ENCODE peak calls at places on chromosomes 16 and 17, in seven cellular contexts. F is GM23338, U is foreskin fibroblast, Q is astrocyte of the cerebellum, H is endodermal cell, K is brain microvascular endothelial cell, J is prostate gland. X is an unnamed sample.

GRCh38 chr16:74753180-74753579 is 21.4 kb downstream of the FA2H start:
- DNase-seq in F (no peak), U (no peak), Q (no peak), H (no peak), K (no peak), J (no peak), X (no peak)

GRCh38 chr17:10171581-10171981 is 26.8 kb downstream of the GAS7 start:
- DNase-seq in F (no peak), U (peak), Q (no peak), H (no peak), K (peak), J (no peak), X (peak)

GRCh38 chr17:31907342-31907975 is 6.0 kb upstream of the UTP6 start:
- DNase-seq in F (no peak), U (peak), Q (peak), H (peak), K (no peak), J (peak), X (peak)

GRCh38 chr16:49928176-49928892 is 72.4 kb upstream of the ZNF423 start:
- DNase-seq in F (no peak), U (no peak), Q (no peak), H (no peak), K (no peak), J (no peak), X (no peak)

GRCh38 chr17:37483311-37484039 is 6.2 kb upstream of the DUSP14 start:
- DNase-seq in F (peak), U (peak), Q (no peak), H (no peak), K (peak), J (no peak), X (peak)

GRCh38 chr17:9247401-9247938 is 226.2 kb downstream of the NTN1 start:
- DNase-seq in F (no peak), U (no peak), Q (no peak), H (no peak), K (no peak), J (no peak), X (no peak)

GRCh38 chr17:62892069-62892675 is 73.9 kb upstream of the TANC2 start:
- DNase-seq in F (no peak), U (peak), Q (no peak), H (no peak), K (no peak), J (no peak), X (no peak)

GRCh38 chr17:68954146-68954971 is 833 bp downstream of the ABCA8 start:
- DNase-seq in F (no peak), U (peak), Q (no peak), H (no peak), K (no peak), J (no peak), X (peak)

GRCh38 chr16:67928561-67929364 is 2.9 kb downstream of the CTRL start:
- DNase-seq in F (peak), U (peak), Q (peak), H (peak), K (peak), J (peak), X (peak)

GRCh38 chr17:16915752-16916556 is 56.0 kb downstream of the TNFRSF13B start:
- DNase-seq in F (peak), U (peak), Q (no peak), H (peak), K (peak), J (no peak), X (peak)

GRCh38 chr17:42422958-42423712 is at the start of gene CAVIN1:
- DNase-seq in F (peak), U (peak), Q (peak), H (peak), K (peak), J (peak), X (peak)

GRCh38 chr17:27526603-27527002 is 70.4 kb downstream of the KSR1 start:
- DNase-seq in F (peak), U (peak), Q (no peak), H (peak), K (peak), J (peak), X (peak)

GRCh38 chr17:56545056-56545455 is 48.4 kb upstream of the NOG start:
- DNase-seq in F (no peak), U (no peak), Q (no peak), H (no peak), K (no peak), J (no peak), X (no peak)

GRCh38 chr16:57749101-57749692 is 13.6 kb downstream of the KATNB1 start:
- DNase-seq in F (no peak), U (peak), Q (no peak), H (no peak), K (no peak), J (no peak), X (no peak)

GRCh38 chr16:26889751-26890150 is 177.0 kb upstream of the C16orf82 start:
- DNase-seq in F (no peak), U (peak), Q (no peak), H (no peak), K (no peak), J (no peak), X (no peak)

GRCh38 chr17:38352245-38353083 is 820 bp downstream of the SOCS7 start:
- DNase-seq in F (peak), U (peak), Q (no peak), H (peak), K (peak), J (no peak), X (peak)

GRCh38 chr16:610513-611381 is 20.0 kb upstream of the WFIKKN1 start:
- DNase-seq in F (peak), U (no peak), Q (no peak), H (peak), K (no peak), J (no peak), X (no peak)

DNA sequence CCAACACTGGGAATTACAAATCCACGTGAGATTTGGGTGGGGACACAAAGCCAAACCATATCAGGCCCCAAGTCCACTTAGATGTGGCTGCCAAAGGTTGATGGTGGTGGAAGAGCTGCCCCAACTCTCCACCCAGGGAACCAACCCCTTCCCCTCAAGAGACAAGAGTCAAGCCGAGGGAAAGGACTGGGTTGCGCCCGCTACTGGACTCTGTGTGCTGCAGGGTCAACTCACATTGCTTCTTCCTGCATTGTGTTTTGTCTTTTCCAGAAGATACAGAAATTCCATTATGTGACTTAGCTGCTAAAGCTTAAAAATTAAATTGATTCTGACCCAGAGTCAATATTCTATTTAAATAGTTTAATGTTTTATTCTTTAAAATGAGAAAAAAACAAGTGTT is 58.5 kb downstream of the ADAMTS18 start:
- DNase-seq in F (peak), U (no peak), Q (no peak), H (peak), K (no peak), J (no peak), X (no peak)
- TF ChIP-seq CTCF in F (peak), U (peak), Q (no peak), H (peak), K (peak), J (no peak), X (peak)

GRCh38 chr16:3607161-3607560 is 4.2 kb downstream of the SLX4 start:
- DNase-seq in F (no peak), U (no peak), Q (no peak), H (peak), K (no peak), J (no peak), X (no peak)

GRCh38 chr16:3607634-3608033 is 3.8 kb downstream of the SLX4 start:
- DNase-seq in F (no peak), U (no peak), Q (no peak), H (no peak), K (no peak), J (no peak), X (no peak)

GRCh38 chr16:3608069-3608468 is 3.3 kb downstream of the SLX4 start:
- DNase-seq in F (no peak), U (no peak), Q (no peak), H (no peak), K (no peak), J (no peak), X (no peak)

GRCh38 chr16:3609895-3610697 is 1.3 kb downstream of the SLX4 start:
- DNase-seq in F (no peak), U (peak), Q (no peak), H (no peak), K (no peak), J (peak), X (no peak)

DNA sequence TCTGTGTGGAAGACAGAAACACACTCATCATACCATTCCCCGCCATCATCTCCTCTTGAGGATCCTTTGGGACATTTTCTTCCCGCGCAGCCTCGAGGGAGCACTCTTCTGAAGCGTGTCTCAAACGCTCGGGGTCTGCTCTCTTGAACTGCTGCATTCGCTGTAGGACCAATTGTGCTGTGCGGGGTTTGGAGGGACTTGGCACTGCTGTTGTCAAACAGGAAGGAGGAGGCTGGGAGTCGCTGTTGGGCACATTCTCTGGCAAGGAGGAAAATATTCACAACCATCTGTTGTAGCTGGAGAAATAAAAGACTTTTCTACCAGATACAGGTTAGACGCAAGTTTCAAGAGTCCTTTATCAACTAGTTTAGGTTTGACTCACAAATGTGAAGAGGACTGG is 5.0 kb downstream of the SLX4 start:
- DNase-seq in F (no peak), U (no peak), Q (no peak), H (no peak), K (no peak), J (no peak), X (no peak)
- H3K4me3 ChIP-seq in F (no peak), U (no peak), Q (no peak), H (no peak), K (no peak), J (no peak), X (no peak)

GRCh38 chr16:86018487-86018886 is 119.5 kb downstream of the IRF8 start:
- DNase-seq in F (no peak), U (no peak), Q (no peak), H (peak), K (peak), J (no peak), X (peak)

GRCh38 chr16:86022381-86022960 is 123.5 kb downstream of the IRF8 start:
- DNase-seq in F (no peak), U (no peak), Q (no peak), H (peak), K (no peak), J (no peak), X (no peak)

GRCh38 chr16:86016201-86016965 is 117.4 kb downstream of the IRF8 start:
- DNase-seq in F (peak), U (peak), Q (peak), H (peak), K (peak), J (peak), X (peak)

GRCh38 chr16:86020971-86021370 is 122.0 kb downstream of the IRF8 start:
- DNase-seq in F (no peak), U (no peak), Q (no peak), H (no peak), K (no peak), J (no peak), X (no peak)

DNA sequence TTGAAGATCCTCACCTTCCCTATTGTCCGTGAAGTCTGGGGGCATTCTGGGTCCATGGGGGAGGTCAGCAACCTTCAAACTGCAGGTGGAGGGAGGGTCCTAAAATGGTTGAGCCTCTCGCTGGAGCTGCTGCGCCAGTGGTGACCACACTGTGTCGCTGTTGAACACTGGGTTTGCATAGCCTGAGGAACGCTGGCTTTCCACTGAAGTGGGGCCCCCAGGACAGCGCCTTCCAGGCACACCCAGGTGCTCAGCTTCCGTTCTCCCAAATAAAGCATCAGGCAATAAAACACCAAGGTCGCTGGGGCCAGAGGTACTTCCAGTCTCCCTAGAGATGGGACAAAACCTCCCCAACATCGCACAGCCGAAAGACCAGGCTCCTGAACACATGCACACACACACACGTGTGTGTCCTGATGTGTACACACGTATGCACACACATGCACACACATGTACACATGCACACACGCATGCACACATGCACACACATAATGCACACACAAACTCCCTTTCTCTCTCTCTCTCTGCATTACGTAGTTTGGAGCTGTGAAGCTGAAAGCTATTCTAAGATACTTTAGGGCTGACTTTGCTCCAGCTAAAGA is 120.6 kb downstream of the IRF8 start:
- DNase-seq in F (peak), U (no peak), Q (no peak), H (peak), K (no peak), J (no peak), X (no peak)
- TF ChIP-seq CTCF in F (peak), U (peak), Q (peak), H (peak), K (peak), J (no peak), X (peak)

GRCh38 chr16:19882186-19882585 is 2.5 kb downstream of the GPRC5B start:
- DNase-seq in F (peak), U (no peak), Q (peak), H (peak), K (no peak), J (no peak), X (no peak)
- H3K4me3 ChIP-seq in F (peak), U (no peak), Q (peak), H (peak), K (no peak), J (no peak), X (no peak)

DNA sequence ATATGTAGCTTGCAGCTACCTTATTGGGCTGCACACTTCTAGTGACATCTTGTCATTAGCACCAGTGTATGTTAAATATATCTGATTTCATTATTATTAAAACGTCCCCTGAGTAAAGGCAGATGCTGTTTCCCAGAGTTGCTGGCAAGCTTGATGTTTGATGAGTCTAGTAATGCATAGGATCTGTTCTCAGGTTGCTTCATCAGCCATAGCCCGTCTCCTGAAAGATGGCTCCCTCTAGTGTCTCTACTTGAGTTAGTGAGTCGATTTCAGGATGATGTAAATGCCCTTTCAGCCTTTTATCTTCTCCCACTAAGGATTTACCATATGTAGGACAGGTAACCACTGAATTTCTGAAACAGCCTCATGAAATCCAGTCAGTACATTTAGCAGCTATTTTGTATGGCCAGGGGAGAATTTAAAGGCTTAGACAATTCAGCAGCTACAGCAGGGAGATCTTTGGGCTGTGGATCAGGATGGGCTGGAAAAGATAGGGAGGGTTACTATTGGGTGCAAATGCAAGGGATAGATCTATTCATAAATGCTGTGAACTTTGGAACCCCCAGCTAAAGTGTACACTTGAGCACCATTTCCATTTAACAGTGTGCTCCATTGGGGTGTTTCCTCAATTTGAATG is 376.3 kb downstream of the CNTNAP4 start:
- DNase-seq in F (peak), U (peak), Q (peak), H (peak), K (peak), J (no peak), X (peak)
- TF ChIP-seq CTCF in F (peak), U (peak), Q (peak), H (peak), K (peak), J (no peak), X (peak)

GRCh38 chr17:77375917-77376651 is 235.3 kb downstream of the SEC14L1 start:
- DNase-seq in F (no peak), U (peak), Q (no peak), H (peak), K (peak), J (no peak), X (peak)
- H3K4me3 ChIP-seq in F (peak), U (peak), Q (peak), H (peak), K (peak), J (no peak), X (peak)

GRCh38 chr17:76685846-76686245 is 24.9 kb downstream of the MXRA7 start:
- DNase-seq in F (no peak), U (no peak), Q (no peak), H (no peak), K (no peak), J (no peak), X (no peak)

GRCh38 chr17:76683011-76683755 is 27.6 kb downstream of the MXRA7 start:
- DNase-seq in F (peak), U (no peak), Q (no peak), H (peak), K (no peak), J (no peak), X (no peak)

GRCh38 chr17:76685366-76685765 is 25.4 kb downstream of the MXRA7 start:
- DNase-seq in F (no peak), U (no peak), Q (no peak), H (no peak), K (no peak), J (no peak), X (no peak)

GRCh38 chr17:76683921-76684745 is 26.6 kb downstream of the MXRA7 start:
- DNase-seq in F (no peak), U (no peak), Q (no peak), H (no peak), K (no peak), J (no peak), X (no peak)

DNA sequence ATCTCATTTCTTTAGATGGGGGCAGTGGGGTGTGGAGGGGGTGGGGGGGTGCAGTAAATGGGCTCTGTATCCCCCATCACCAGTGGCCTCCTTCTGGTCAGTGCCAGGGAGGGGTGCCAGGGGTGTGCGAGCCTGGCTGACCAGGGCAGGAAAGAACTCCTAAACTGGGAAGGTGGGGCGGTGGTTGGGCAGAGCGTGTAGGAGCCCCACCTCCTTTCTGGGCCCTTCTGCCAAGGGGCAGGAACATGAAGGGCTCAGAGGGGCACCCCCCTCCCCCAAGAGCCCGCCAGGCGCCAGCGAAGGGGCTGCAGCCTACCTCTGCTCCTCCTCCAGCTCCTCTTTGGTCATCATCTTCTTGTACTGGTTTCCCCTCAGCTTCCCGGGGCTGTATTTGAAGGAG is 26.0 kb downstream of the MXRA7 start:
- DNase-seq in F (no peak), U (no peak), Q (no peak), H (no peak), K (no peak), J (no peak), X (no peak)
- TF ChIP-seq CTCF in F (no peak), U (no peak), Q (no peak), H (no peak), K (no peak), J (no peak), X (no peak)

DNA sequence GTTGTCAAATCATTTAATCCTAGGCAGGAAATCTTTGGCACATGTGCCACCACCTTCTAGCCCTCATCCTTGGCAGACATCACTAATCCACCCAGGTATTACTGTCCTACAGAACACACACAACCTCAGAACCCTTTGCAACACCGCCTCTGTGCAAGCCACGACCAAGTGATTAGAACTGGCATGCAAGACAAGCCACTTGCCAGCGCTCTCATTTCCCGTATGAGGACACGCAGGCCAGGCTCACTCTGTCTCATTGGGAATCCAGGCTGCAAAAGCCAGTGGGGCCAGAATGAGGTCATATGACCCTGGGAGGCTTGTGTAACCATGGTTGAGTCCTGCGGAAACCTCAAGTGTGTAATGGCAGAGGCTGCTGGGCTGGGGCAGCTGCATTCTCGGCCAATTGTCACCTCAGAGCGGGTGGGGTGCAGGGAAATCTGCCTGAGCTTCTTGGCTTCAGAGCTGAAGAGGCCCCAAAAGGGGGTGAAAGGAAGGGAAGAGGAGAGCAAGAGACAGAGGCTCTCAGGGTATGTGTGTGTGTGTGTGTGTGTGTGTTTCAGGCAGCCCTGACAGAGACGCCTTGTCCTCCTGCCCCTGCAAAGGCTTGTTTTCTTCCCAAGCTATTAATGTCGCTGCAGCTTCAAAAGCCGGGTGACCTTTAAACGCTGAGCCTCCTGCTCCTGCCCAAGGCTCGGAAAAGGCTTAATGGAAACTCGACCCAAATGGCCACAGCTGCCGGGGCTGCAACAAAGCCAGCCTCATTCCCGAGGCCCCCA is 43.2 kb upstream of the MRPS23 start:
- DNase-seq in F (peak), U (peak), Q (peak), H (peak), K (peak), J (peak), X (peak)
- H3K4me3 ChIP-seq in F (peak), U (peak), Q (no peak), H (no peak), K (peak), J (no peak), X (peak)